ENCODE peak calls at places on chromosomes 11 and 22, in four cellular contexts. Z is Panc1, S is HCT116, D is H1. C is an unnamed sample.

GRCh38 chr11:45982656-45983470 is 60.4 kb downstream of the LARGE2 start:
- DNase-seq in Z (no peak), S (peak), D (peak), C (peak)

GRCh38 chr11:60610702-60611101 is 88.7 kb upstream of the MS4A8 start:
- DNase-seq in Z (no peak), S (no peak), D (no peak), C (no peak)

GRCh38 chr22:27345681-27346080 is 455.9 kb downstream of the MN1 start:
- DNase-seq in Z (no peak), S (no peak), D (no peak), C (no peak)

GRCh38 chr11:14537134-14537599 is 17.0 kb upstream of the PSMA1 start:
- DNase-seq in Z (peak), S (no peak), D (no peak), C (peak)

GRCh38 chr22:35205956-35206355 is 51.3 kb upstream of the HMGXB4 start:
- DNase-seq in Z (no peak), S (no peak), D (no peak), C (no peak)

GRCh38 chr11:93216511-93217121 is 18.8 kb upstream of the SLC36A4 start:
- DNase-seq in Z (no peak), S (no peak), D (no peak), C (peak)

GRCh38 chr11:124754710-124755109 is 2.7 kb upstream of the VSIG2 start:
- DNase-seq in Z (no peak), S (no peak), D (no peak), C (peak)

GRCh38 chr11:67577951-67578350 is 5.7 kb upstream of the GSTP1 start:
- DNase-seq in Z (no peak), S (no peak), D (no peak), C (no peak)

GRCh38 chr22:45206233-45206632 is 34.5 kb downstream of the KIAA0930 start:
- DNase-seq in Z (no peak), S (no peak), D (no peak), C (no peak)

GRCh38 chr11:40162901-40163300 is 1296.6 kb downstream of the LRRC4C start:
- DNase-seq in Z (no peak), S (no peak), D (no peak), C (no peak)

GRCh38 chr11:61791737-61792309 is 576 bp downstream of the TMEM258 start:
- DNase-seq in Z (no peak), S (peak), D (no peak), C (peak)

GRCh38 chr11:10398525-10398924 is 56.5 kb upstream of the AMPD3 start:
- DNase-seq in Z (no peak), S (no peak), D (no peak), C (no peak)

GRCh38 chr11:27097538-27097937 is 56.9 kb downstream of the BBOX1 start:
- DNase-seq in Z (no peak), S (no peak), D (no peak), C (no peak)

GRCh38 chr11:43943357-43943930 is 1.0 kb downstream of the C11orf96 start:
- DNase-seq in Z (no peak), S (no peak), D (no peak), C (no peak)
- TF ChIP-seq SIN3A in Z (no peak), S (no peak), D (no peak), C (no peak)

GRCh38 chr11:118897721-118898310 is 14.1 kb downstream of the CXCR5 start:
- DNase-seq in Z (no peak), S (no peak), D (no peak), C (no peak)

GRCh38 chr11:118899296-118899688 is 15.6 kb downstream of the CXCR5 start:
- DNase-seq in Z (no peak), S (no peak), D (no peak), C (no peak)

GRCh38 chr11:118899706-118900360 is 16.1 kb downstream of the CXCR5 start:
- DNase-seq in Z (no peak), S (no peak), D (no peak), C (no peak)

GRCh38 chr11:118896921-118897591 is 13.4 kb downstream of the CXCR5 start:
- DNase-seq in Z (no peak), S (no peak), D (no peak), C (no peak)

GRCh38 chr11:118898400-118899295 is 15.0 kb downstream of the CXCR5 start:
- DNase-seq in Z (no peak), S (no peak), D (no peak), C (no peak)
- TF ChIP-seq SIN3A in Z (no peak), S (no peak), D (no peak), C (no peak)

GRCh38 chr11:100706179-100706578 is 19.1 kb downstream of the ARHGAP42 start:
- DNase-seq in Z (no peak), S (no peak), D (no peak), C (no peak)
- TF ChIP-seq SIN3A in Z (no peak), S (no peak), D (no peak), C (no peak)

GRCh38 chr11:125951731-125952130 is 5.9 kb downstream of the VSIG10L2 start:
- DNase-seq in Z (no peak), S (no peak), D (no peak), C (peak)
- TF ChIP-seq SIN3A in Z (no peak), S (no peak), D (no peak), C (no peak)

DNA sequence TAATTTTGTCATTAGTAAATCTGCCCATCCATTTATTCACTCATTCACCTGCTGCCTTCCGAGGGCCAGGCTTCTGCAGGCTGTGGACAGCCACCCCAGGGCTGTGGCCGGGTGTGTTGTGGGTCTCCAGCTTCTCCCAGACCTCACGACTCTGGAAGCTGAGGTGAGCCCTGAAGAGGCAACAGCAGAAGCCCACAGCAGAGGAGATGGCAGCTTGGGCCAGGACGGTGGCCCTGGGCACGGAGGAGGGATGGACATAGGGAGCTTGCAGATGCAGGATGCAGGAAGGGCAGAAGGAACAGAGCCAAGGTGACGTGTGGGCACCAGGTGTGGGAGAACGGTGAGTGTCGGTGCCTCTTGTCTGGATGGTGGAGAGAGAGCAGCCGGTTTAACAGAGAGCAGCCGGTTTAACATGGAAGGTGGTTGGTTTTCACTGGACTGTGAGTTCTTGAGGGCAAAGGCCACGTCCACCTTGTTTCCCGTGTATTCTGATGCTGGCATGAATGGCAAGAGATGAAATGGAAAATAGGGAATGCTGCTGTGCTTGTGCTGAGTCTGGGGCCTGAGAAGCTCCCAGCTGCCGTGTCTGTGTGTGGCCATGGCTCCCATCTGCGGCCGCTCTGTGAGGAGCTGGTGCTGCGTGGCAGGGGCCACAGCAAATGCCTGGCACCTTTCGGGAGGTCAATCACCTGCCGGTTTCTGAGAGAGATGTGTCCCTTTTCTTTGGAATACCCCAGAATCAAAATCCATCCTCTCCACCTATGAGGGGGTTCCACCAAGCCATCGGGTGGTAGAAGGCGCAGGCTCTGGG is 669.9 kb downstream of the BRD1 start:
- DNase-seq in Z (no peak), S (no peak), D (no peak), C (no peak)
- TF ChIP-seq SIN3A in Z (no peak), S (no peak), D (no peak), C (no peak)

GRCh38 chr22:39125622-39126021 is 26.9 kb downstream of the CBX7 start:
- DNase-seq in Z (no peak), S (no peak), D (no peak), C (no peak)
- TF ChIP-seq SIN3A in Z (no peak), S (no peak), D (no peak), C (no peak)

DNA sequence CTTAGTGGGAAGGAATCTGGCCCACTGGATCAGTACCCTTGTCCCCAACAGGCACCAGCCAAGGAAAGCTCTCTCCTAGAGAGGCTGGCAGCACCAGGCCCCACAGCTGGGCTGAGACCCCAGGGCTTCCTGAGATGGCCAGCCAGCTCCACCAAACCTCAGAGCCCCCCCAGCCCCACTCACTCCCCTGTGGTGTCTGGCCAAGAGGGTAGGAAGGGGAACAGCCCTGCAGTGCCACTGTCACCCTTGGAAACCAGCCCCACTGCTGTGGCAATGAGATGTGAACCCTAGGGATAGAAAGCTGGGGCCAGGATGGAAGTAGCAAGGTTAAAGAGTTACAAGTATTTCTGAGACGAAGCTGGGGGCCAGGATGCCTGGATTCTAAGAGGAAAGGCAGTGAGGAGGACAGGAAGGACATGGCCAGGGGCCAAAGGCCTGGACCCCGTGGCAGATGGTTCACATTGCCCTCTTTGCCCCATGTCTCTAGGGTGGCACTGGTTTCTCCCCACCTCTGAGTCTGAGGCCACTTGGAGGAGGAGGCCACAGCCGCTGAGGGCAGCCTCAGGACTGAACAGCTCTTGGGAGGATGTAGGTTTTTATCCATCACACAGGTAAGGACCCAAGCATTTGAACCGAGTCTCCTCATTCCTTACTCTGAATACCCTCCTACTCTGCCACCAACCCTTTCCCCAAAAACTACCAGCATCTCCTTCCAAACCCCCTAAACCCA is 28.8 kb downstream of the NRXN2 start:
- DNase-seq in Z (no peak), S (no peak), D (no peak), C (peak)
- TF ChIP-seq SIN3A in Z (no peak), S (no peak), D (no peak), C (no peak)

GRCh38 chr22:30555282-30556210 is 9.0 kb upstream of the SEC14L6 start:
- DNase-seq in Z (no peak), S (no peak), D (no peak), C (no peak)
- TF ChIP-seq SIN3A in Z (no peak), S (no peak), D (no peak), C (no peak)